ENCODE peak calls at places on chromosomes 13 and 19, in nine cellular contexts. I is psoas muscle; P is NCI-H1694; L is body of pancreas; A is activated naive CD8-positive, alpha-beta T cell treated with anti-CD3 and anti-CD28 coated beads, Interleukin-2, amount 10 ng/mL, durations not matched to agents 7 days and 5 days; W is NCI-H1105; D is activated T-helper 1 cell treated with Interleukin-2 at 50 U/mL for 16 hours; R is HFF-Myc; S is WTC11. U is an unnamed sample.
A peak's percentile ranks its signal among the peaks of the same experiment; 100 is the strongest.

GRCh38 chr13:95862401-95862800 is 185.5 kb downstream of the DNAJC3 start:
- DNase-seq in R (no peak), W (no peak), P (no peak), L (no peak), S (no peak), I (no peak), D (no peak), A (no peak), U (no peak)

GRCh38 chr19:2461751-2462634 is 5.2 kb upstream of the LMNB2 start:
- DNase-seq in L (peak; percentile 38), D (peak; percentile 29), W (peak; percentile 50), A (peak; percentile 82), P (no peak), I (peak; percentile 70), S (peak; percentile 78), R (no peak), U (peak; percentile 60)

GRCh38 chr19:47447470-47448359 is 24.0 kb downstream of the SLC8A2 start:
- DNase-seq in R (no peak), D (no peak), P (no peak), A (peak; percentile 86), L (peak; percentile 25), W (peak; percentile 82), I (peak; percentile 76), S (peak; percentile 99), U (no peak)

GRCh38 chr19:41540041-41540695 is 35.8 kb upstream of the CEACAM21 start:
- DNase-seq in D (no peak), L (no peak), S (no peak), R (no peak), I (no peak), P (no peak), W (no peak), A (no peak), U (no peak)

GRCh38 chr19:16896913-16897571 is 8.2 kb downstream of the F2RL3 start:
- DNase-seq in I (peak; percentile 94), D (peak; percentile 23), L (peak; percentile 95), S (peak; percentile 97), P (no peak), A (peak; percentile 78), R (peak; percentile 59), W (no peak), U (peak; percentile 98)

GRCh38 chr19:46224773-46225172 is 4.8 kb upstream of the IGFL1 start:
- DNase-seq in P (no peak), A (no peak), D (no peak), I (no peak), R (no peak), W (no peak), L (no peak), S (no peak), U (no peak)

GRCh38 chr13:40464349-40464748 is 202.1 kb downstream of the FOXO1 start:
- DNase-seq in R (no peak), A (no peak), L (no peak), D (no peak), P (no peak), S (no peak), W (peak; percentile 5), I (no peak), U (no peak)

GRCh38 chr19:38056646-38057045 is 149.6 kb downstream of the SIPA1L3 start:
- DNase-seq in I (no peak), A (no peak), D (no peak), W (no peak), S (no peak), P (no peak), L (no peak), R (no peak), U (no peak)

GRCh38 chr13:109989686-109990085 is 203.3 kb upstream of the IRS2 start:
- DNase-seq in S (no peak), L (no peak), P (no peak), A (no peak), R (no peak), W (no peak), D (no peak), I (no peak), U (peak; percentile 30)

GRCh38 chr13:46831588-46832194 is 34.7 kb upstream of the ESD start:
- DNase-seq in S (peak; percentile 44), R (peak; percentile 35), W (no peak), D (no peak), I (no peak), A (no peak), L (peak; percentile 25), P (peak; percentile 54), U (peak; percentile 52)

GRCh38 chr13:38350114-38350617 is 515 bp downstream of the UFM1 start:
- DNase-seq in D (peak; percentile 6), I (peak; percentile 73), S (peak; percentile 42), R (no peak), L (peak; percentile 85), W (no peak), P (no peak), A (peak; percentile 62), U (peak; percentile 43)

GRCh38 chr13:98301721-98302120 is 124.7 kb upstream of the RNF113B start:
- DNase-seq in P (no peak), D (no peak), S (no peak), R (no peak), W (no peak), L (no peak), A (no peak), I (no peak), U (peak; percentile 56)

GRCh38 chr13:49356224-49356623 is 87.6 kb downstream of the CAB39L start:
- DNase-seq in L (no peak), R (no peak), S (no peak), W (no peak), P (no peak), D (no peak), A (no peak), I (no peak), U (peak; percentile 94)

U was measured in fibroblast of gingiva.